ENCODE peak calls at places on chromosomes 13 and 19, in six cellular contexts. One of them, this sample, is unnamed.

GRCh38 chr19:54449701-54450069 is 686 bp downstream of the LENG8 start:
- DNase-seq in GM12891: no peak
- DNase-seq in K562: no peak
- DNase-seq in HepG2: no peak
- DNase-seq in GM12878: no peak
- DNase-seq in H1: no peak
- DNase-seq in this sample: no peak

GRCh38 chr19:57558525-57558924 is 1.1 kb downstream of the ZNF550 start:
- DNase-seq in K562: peak; percentile 18
- DNase-seq in GM12878: no peak
- DNase-seq in GM12891: no peak
- DNase-seq in H1: no peak
- DNase-seq in HepG2: peak; percentile 18
- DNase-seq in this sample: no peak

GRCh38 chr13:104625196-104625595 is 1559.0 kb upstream of the SLC10A2 start:
- DNase-seq in HepG2: no peak
- DNase-seq in GM12891: no peak
- DNase-seq in K562: no peak
- DNase-seq in GM12878: no peak
- DNase-seq in H1: no peak
- DNase-seq in this sample: no peak

GRCh38 chr13:30832845-30833332 is 73.2 kb upstream of the MEDAG start:
- DNase-seq in HepG2: peak; percentile 97
- DNase-seq in GM12878: no peak
- DNase-seq in K562: peak; percentile 15
- DNase-seq in GM12891: no peak
- DNase-seq in H1: no peak
- DNase-seq in this sample: no peak

GRCh38 chr13:91546865-91547264 is 148.4 kb downstream of the GPC5 start:
- DNase-seq in HepG2: no peak
- DNase-seq in GM12891: no peak
- DNase-seq in GM12878: no peak
- DNase-seq in K562: no peak
- DNase-seq in H1: no peak
- DNase-seq in this sample: no peak

GRCh38 chr13:40164137-40164536 is 502.3 kb downstream of the FOXO1 start:
- DNase-seq in GM12878: no peak
- DNase-seq in GM12891: no peak
- DNase-seq in K562: no peak
- DNase-seq in H1: no peak
- DNase-seq in HepG2: no peak
- DNase-seq in this sample: no peak

GRCh38 chr19:46972301-46972700 is 47.3 kb upstream of the NPAS1 start:
- DNase-seq in HepG2: no peak
- DNase-seq in GM12891: no peak
- DNase-seq in K562: no peak
- DNase-seq in H1: no peak
- DNase-seq in GM12878: no peak
- DNase-seq in this sample: no peak

GRCh38 chr19:4557971-4558941 is 1.2 kb downstream of the SEMA6B start:
- DNase-seq in K562: peak; percentile 52
- DNase-seq in H1: peak; percentile 92
- DNase-seq in HepG2: no peak
- DNase-seq in GM12891: peak; percentile 74
- DNase-seq in GM12878: no peak
- DNase-seq in this sample: no peak

GRCh38 chr13:47415048-47415447 is 518.2 kb upstream of the HTR2A start:
- DNase-seq in K562: no peak
- DNase-seq in HepG2: no peak
- DNase-seq in H1: no peak
- DNase-seq in GM12891: no peak
- DNase-seq in GM12878: no peak
- DNase-seq in this sample: no peak

GRCh38 chr19:54209058-54209747 is 8.5 kb downstream of the RPS9 start:
- DNase-seq in K562: no peak
- DNase-seq in HepG2: no peak
- DNase-seq in H1: peak; percentile 75
- DNase-seq in GM12891: no peak
- DNase-seq in GM12878: no peak
- DNase-seq in this sample: no peak

GRCh38 chr13:27476943-27477681 is 26.7 kb upstream of the MTIF3 start:
- DNase-seq in H1: no peak
- DNase-seq in GM12891: peak; percentile 29
- DNase-seq in HepG2: peak; percentile 76
- DNase-seq in K562: no peak
- DNase-seq in GM12878: no peak
- DNase-seq in this sample: peak; percentile 39

GRCh38 chr13:33168326-33168960 is 117.1 kb downstream of the STARD13 start:
- DNase-seq in K562: no peak
- DNase-seq in H1: no peak
- DNase-seq in GM12891: no peak
- DNase-seq in HepG2: peak; percentile 96
- DNase-seq in GM12878: no peak
- DNase-seq in this sample: no peak

GRCh38 chr13:112996671-112997091 is 27.7 kb downstream of the MCF2L start:
- DNase-seq in GM12891: no peak
- DNase-seq in HepG2: no peak
- DNase-seq in K562: no peak
- DNase-seq in GM12878: no peak
- DNase-seq in H1: no peak
- DNase-seq in this sample: no peak

DNA sequence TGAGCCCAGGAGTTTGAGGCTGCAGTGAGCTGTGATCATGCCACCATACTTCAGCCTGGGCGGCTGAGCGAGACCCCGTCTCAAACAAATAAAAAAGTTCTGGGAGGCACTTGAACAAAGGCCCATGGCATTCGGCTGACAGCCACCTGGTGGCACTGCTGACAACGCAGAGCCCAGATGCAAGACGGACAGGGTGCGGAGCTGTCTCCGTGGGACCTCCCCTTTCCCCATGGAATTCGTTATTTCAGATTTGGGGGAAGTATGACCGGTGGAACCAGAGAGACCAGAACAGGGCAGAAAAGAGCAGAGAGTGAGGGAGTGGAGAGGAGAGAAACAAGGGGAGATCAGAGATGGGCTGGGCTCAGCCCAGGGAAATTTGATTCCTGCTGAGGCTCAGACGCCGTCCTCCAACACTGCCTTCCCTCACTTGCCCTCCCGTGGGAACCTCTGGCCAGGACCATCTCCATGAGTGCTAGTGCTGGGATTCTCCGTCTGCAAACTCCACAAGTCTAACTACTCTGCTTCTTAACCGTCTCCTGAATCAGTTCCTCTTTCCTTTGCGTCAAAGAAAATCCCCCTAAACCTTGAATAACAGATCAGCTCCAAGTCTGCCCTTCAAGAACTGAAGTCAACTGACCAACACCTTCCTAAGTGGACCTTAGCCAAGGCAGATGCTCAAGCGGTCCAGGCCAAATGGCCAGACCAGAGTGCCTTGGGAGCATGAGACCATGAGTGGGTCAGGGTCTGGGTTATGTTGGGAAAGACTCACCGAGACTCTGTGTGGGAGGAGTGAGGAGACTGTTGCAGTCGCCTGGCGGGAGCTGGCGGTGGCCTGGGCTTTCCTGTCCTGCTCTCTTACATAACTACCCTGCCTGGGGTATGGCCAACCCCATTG is 11.9 kb upstream of the ATF5 start:
- DNase-seq in K562: no peak
- DNase-seq in GM12891: no peak
- DNase-seq in HepG2: no peak
- DNase-seq in H1: no peak
- DNase-seq in GM12878: no peak
- DNase-seq in this sample: no peak
- TF ChIP-seq TAF1 in K562: no peak
- TF ChIP-seq TAF1 in GM12891: no peak
- TF ChIP-seq TAF1 in HepG2: no peak
- TF ChIP-seq TAF1 in H1: no peak
- TF ChIP-seq TAF1 in GM12878: no peak
- TF ChIP-seq TAF1 in this sample: no peak

DNA sequence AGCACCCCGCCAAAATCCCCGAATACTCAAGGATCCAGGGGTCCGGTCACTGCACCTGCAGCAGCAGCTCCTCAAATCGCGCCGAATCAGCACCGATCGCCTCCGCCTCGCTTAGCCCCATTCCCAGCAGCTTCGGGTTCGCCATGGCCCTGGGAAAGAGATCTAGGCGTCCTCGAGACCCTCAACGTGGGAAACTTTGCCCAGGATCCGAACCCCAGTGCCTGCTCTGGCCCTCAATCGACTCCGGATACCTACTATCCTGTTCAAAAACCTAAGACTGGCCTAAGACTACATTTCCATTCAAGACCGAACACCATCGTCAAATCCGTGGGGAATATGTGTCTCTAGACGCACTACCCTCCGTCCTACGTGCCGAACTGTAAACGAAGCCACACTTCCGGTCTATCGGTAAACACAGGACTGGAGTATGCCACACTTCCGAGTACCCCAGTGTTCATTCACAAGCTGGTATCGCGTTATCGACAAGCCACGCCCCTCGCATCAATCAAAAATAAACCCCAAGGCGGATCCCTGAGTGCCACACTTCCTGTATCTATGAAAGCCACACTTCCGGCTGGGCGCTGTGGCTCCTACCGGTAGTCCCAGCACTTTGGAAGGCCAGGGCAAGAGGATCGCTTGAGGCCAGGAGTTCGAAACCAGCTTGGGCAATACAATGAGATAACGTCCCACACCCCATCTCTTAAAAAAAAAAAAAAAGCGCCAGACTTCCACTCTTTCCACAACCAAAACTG is at the start of gene PIH1D1:
- DNase-seq in K562: peak; percentile 78
- DNase-seq in HepG2: peak; percentile 99
- DNase-seq in GM12878: peak; percentile 99
- DNase-seq in H1: peak; percentile 93
- DNase-seq in GM12891: peak; percentile 78
- DNase-seq in this sample: peak; percentile 80
- TF ChIP-seq POLR2A in K562: peak; percentile 87
- TF ChIP-seq POLR2A in HepG2: peak; percentile 93
- TF ChIP-seq POLR2A in GM12878: peak; percentile 80
- TF ChIP-seq POLR2A in H1: peak; percentile 51
- TF ChIP-seq POLR2A in GM12891: peak; percentile 68
- TF ChIP-seq POLR2A in this sample: peak; percentile 68

DNA sequence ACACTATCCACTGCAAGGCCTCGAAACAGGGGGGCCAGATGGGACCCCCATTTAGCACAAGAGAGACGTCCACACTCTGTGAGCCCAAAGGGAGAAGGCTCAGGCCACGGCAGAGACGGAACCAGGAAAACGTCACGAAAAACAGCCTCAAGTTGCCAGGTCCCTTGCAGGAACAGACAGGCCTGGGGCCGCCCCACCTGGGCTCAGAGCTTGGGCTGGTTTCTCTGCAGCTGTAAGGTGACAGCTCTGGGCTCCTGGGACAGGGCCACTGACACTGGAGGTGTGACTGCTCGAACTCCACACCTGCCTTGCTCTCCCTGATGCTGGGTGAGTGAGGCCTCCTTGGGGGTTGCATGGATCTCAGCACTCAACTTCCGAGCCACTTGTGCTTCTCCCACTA is 3.2 kb downstream of the ZNF787 start:
- DNase-seq in K562: no peak
- DNase-seq in H1: no peak
- DNase-seq in HepG2: no peak
- DNase-seq in GM12878: no peak
- DNase-seq in GM12891: no peak
- DNase-seq in this sample: no peak
- TF ChIP-seq TAF1 in K562: no peak
- TF ChIP-seq TAF1 in H1: no peak
- TF ChIP-seq TAF1 in HepG2: no peak
- TF ChIP-seq TAF1 in GM12878: no peak
- TF ChIP-seq TAF1 in GM12891: no peak
- TF ChIP-seq TAF1 in this sample: no peak

GRCh38 chr13:44435142-44435982 is 61.7 kb downstream of the SERP2 start:
- DNase-seq in H1: peak; percentile 90
- DNase-seq in GM12891: peak; percentile 53
- DNase-seq in GM12878: peak; percentile 19
- DNase-seq in K562: peak; percentile 85
- DNase-seq in HepG2: peak; percentile 96
- DNase-seq in this sample: peak; percentile 36

GRCh38 chr13:44431150-44431549 is 57.5 kb downstream of the SERP2 start:
- DNase-seq in HepG2: peak; percentile 70
- DNase-seq in H1: peak; percentile 41
- DNase-seq in GM12878: no peak
- DNase-seq in K562: no peak
- DNase-seq in GM12891: no peak
- DNase-seq in this sample: no peak

GRCh38 chr13:44434441-44435141 is 61.0 kb downstream of the SERP2 start:
- DNase-seq in K562: no peak
- DNase-seq in GM12878: no peak
- DNase-seq in GM12891: no peak
- DNase-seq in H1: no peak
- DNase-seq in HepG2: no peak
- DNase-seq in this sample: no peak

GRCh38 chr13:44433863-44434262 is 60.2 kb downstream of the SERP2 start:
- DNase-seq in GM12878: no peak
- DNase-seq in H1: no peak
- DNase-seq in GM12891: no peak
- DNase-seq in HepG2: no peak
- DNase-seq in K562: no peak
- DNase-seq in this sample: no peak

DNA sequence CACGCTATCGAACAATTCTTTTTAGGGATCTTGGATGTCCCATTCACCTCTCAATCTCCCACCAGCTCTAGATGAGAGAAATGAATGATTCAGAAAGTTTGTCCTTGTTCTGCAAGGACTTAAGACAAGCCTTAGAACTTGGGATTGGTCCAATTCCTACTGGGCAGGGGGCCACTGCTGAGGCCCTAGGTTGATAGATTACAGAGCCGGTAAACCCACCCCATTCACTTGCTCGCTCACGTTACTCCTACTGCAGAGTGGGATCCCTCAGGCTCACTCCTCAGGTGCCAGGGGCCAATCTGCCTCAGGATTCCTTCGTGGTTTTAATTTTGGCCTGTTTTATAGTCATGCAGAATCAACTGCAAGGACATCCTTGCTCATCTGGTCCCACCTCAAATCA is 59.0 kb downstream of the SERP2 start:
- DNase-seq in GM12878: no peak
- DNase-seq in GM12891: no peak
- DNase-seq in K562: no peak
- DNase-seq in HepG2: no peak
- DNase-seq in H1: peak; percentile 38
- DNase-seq in this sample: no peak
- TF ChIP-seq POLR2A in GM12878: no peak
- TF ChIP-seq POLR2A in GM12891: no peak
- TF ChIP-seq POLR2A in K562: no peak
- TF ChIP-seq POLR2A in HepG2: no peak
- TF ChIP-seq POLR2A in H1: no peak
- TF ChIP-seq POLR2A in this sample: no peak

GRCh38 chr13:42395066-42395821 is 123.3 kb downstream of the AKAP11 start:
- DNase-seq in GM12878: no peak
- DNase-seq in HepG2: no peak
- DNase-seq in H1: no peak
- DNase-seq in K562: no peak
- DNase-seq in GM12891: no peak
- DNase-seq in this sample: no peak
- TF ChIP-seq TAF1 in GM12878: no peak
- TF ChIP-seq TAF1 in HepG2: no peak
- TF ChIP-seq TAF1 in H1: no peak
- TF ChIP-seq TAF1 in K562: no peak
- TF ChIP-seq TAF1 in GM12891: peak; percentile 52
- TF ChIP-seq TAF1 in this sample: no peak